ENCODE peak calls at places on chromosomes 6 and 20, in seven cellular contexts. C is fibroblast of villous mesenchyme, T is HL-60, X is AG04450, I is fibroblast of mammary gland, D is fibroblast of the aortic adventitia, R is choroid plexus epithelial cell. W is an unnamed sample.

GRCh38 chr6:132797975-132798819 is at the start of gene SLC18B1:
- DNase-seq in C (no peak), T (no peak), X (no peak), I (no peak), D (peak), R (peak), W (peak)

GRCh38 chr20:13008761-13009681 is at the start of gene SPTLC3:
- DNase-seq in C (peak), T (no peak), X (no peak), I (peak), D (peak), R (peak), W (peak)

GRCh38 chr6:80269331-80269730 is 162.9 kb downstream of the BCKDHB start:
- DNase-seq in C (no peak), T (no peak), X (no peak), I (no peak), D (no peak), R (no peak), W (no peak)

GRCh38 chr6:35633579-35634089 is 55.1 kb downstream of the FKBP5 start:
- DNase-seq in C (no peak), T (no peak), X (no peak), I (no peak), D (no peak), R (no peak), W (no peak)

GRCh38 chr20:54069501-54069971 is 858 bp downstream of the BCAS1 start:
- DNase-seq in C (no peak), T (no peak), X (no peak), I (no peak), D (no peak), R (no peak), W (no peak)

GRCh38 chr20:21232546-21233280 is 70.4 kb upstream of the XRN2 start:
- DNase-seq in C (no peak), T (no peak), X (no peak), I (no peak), D (no peak), R (no peak), W (no peak)

GRCh38 chr6:12083763-12084162 is 71.7 kb downstream of the HIVEP1 start:
- DNase-seq in C (no peak), T (no peak), X (no peak), I (no peak), D (no peak), R (peak), W (no peak)

GRCh38 chr6:158708239-158708638 is 58.4 kb downstream of the SYTL3 start:
- DNase-seq in C (peak), T (no peak), X (no peak), I (peak), D (peak), R (peak), W (peak)

GRCh38 chr20:63696628-63697356 is at the start of gene TNFRSF6B:
- DNase-seq in C (no peak), T (no peak), X (no peak), I (no peak), D (no peak), R (no peak), W (no peak)
- TF ChIP-seq CTCF in C (no peak), T (no peak), X (no peak), I (no peak), D (no peak), R (no peak), W (no peak)

GRCh38 chr6:107116923-107117417 is 1.7 kb upstream of the BEND3 start:
- DNase-seq in C (no peak), T (no peak), X (no peak), I (no peak), D (no peak), R (no peak), W (no peak)
- H3K4me3 ChIP-seq in C (no peak), T (no peak), X (no peak), I (no peak), D (no peak), R (no peak), W (no peak)

GRCh38 chr20:36493013-36493800 is 48.1 kb upstream of the MYL9 start:
- DNase-seq in C (no peak), T (no peak), X (no peak), I (no peak), D (no peak), R (no peak), W (no peak)
- TF ChIP-seq CTCF in C (peak), T (no peak), X (peak), I (peak), D (peak), R (peak), W (peak)

GRCh38 chr20:33311011-33311410 is 28.0 kb downstream of the BPIFB1 start:
- DNase-seq in C (no peak), T (no peak), X (no peak), I (no peak), D (no peak), R (no peak), W (no peak)
- H3K4me3 ChIP-seq in C (no peak), T (no peak), X (no peak), I (no peak), D (no peak), R (no peak), W (no peak)

GRCh38 chr20:18717062-18717461 is 96.5 kb upstream of the SCP2D1 start:
- DNase-seq in C (no peak), T (no peak), X (no peak), I (peak), D (no peak), R (no peak), W (no peak)

GRCh38 chr20:18718129-18718528 is 95.5 kb upstream of the SCP2D1 start:
- DNase-seq in C (no peak), T (no peak), X (no peak), I (no peak), D (no peak), R (no peak), W (no peak)

GRCh38 chr20:18712116-18712515 is 101.5 kb upstream of the SCP2D1 start:
- DNase-seq in C (no peak), T (no peak), X (no peak), I (peak), D (no peak), R (peak), W (no peak)

GRCh38 chr20:18715564-18715963 is 98.0 kb upstream of the SCP2D1 start:
- DNase-seq in C (no peak), T (no peak), X (no peak), I (no peak), D (no peak), R (no peak), W (no peak)

GRCh38 chr20:18712877-18713276 is 100.7 kb upstream of the SCP2D1 start:
- DNase-seq in C (no peak), T (no peak), X (no peak), I (no peak), D (no peak), R (no peak), W (no peak)
- TF ChIP-seq CTCF in C (peak), T (no peak), X (no peak), I (no peak), D (no peak), R (peak), W (no peak)

GRCh38 chr20:32536861-32537656 is 48.1 kb downstream of the NOL4L start:
- DNase-seq in C (no peak), T (no peak), X (no peak), I (no peak), D (no peak), R (no peak), W (no peak)

GRCh38 chr20:32535953-32536823 is 48.9 kb downstream of the NOL4L start:
- DNase-seq in C (no peak), T (peak), X (no peak), I (no peak), D (no peak), R (no peak), W (no peak)

GRCh38 chr20:32538526-32538918 is 46.6 kb downstream of the NOL4L start:
- DNase-seq in C (no peak), T (no peak), X (no peak), I (no peak), D (peak), R (peak), W (peak)

GRCh38 chr20:32539063-32539816 is 45.9 kb downstream of the NOL4L start:
- DNase-seq in C (no peak), T (no peak), X (no peak), I (no peak), D (peak), R (no peak), W (no peak)

DNA sequence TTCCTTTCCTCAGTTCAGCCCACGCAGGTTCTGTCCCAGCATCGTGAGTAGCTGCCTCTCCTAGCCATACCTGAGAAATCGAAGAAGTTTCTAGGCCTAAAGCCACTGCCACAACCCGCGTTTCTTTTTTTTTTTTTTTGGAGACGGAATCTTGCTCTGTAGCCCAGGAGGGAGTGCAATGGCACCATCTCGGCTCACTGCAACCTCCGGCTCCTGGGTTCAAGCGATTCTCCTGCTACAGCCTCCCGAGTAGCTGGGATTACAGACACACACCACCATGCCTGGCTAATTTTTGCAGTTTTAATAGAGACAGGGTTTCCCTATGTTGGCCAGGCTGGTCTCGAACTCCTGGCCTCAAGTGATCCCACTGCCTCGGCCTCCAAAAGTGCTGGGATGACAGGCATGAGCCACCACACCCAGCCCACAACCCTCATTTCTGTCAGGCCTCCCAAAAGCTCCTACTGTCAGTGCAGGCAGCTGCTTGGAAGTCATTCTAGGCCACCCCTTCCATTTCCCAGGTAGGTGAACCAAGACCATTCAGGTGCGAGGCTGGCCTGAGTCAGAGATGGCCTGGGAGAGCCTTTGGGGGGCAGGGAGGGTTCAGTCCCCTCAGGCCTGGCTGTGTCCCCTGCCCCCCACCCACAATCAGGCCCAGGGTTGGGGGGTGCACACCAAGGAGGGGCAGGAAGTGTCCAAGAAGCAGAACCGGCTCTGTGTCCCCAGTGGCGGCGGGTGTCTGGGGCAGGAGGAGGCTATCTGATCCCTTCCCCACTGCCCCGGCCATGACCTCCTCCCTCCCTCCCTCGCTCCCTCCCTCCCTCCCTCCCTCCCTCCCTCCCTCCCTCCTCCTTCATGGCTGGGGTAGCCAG is 47.2 kb downstream of the NOL4L start:
- DNase-seq in C (no peak), T (no peak), X (no peak), I (no peak), D (no peak), R (no peak), W (no peak)
- H3K4me3 ChIP-seq in C (no peak), T (no peak), X (no peak), I (no peak), D (no peak), R (no peak), W (no peak)

DNA sequence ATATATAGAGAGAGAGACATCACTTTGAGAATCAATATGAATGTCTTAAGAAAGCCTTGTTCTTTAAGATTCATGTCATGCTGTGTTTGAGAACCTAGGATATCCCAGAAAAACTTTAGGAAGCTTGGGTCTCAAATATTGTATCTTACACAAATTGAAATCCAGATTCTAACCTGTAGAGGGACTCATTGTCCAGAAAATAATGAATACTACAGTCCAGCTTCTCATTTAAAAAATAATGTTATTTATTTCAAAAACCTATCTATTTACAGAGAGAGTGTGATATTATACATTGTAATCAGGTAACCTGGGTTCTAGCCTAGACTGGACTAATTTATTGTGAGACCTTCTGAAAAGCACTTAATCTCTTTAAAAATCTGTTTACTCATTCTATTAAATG is 4.2 kb downstream of the RFX6 start:
- DNase-seq in C (peak), T (no peak), X (no peak), I (peak), D (peak), R (peak), W (no peak)
- TF ChIP-seq CTCF in C (peak), T (no peak), X (peak), I (peak), D (no peak), R (peak), W (no peak)

DNA sequence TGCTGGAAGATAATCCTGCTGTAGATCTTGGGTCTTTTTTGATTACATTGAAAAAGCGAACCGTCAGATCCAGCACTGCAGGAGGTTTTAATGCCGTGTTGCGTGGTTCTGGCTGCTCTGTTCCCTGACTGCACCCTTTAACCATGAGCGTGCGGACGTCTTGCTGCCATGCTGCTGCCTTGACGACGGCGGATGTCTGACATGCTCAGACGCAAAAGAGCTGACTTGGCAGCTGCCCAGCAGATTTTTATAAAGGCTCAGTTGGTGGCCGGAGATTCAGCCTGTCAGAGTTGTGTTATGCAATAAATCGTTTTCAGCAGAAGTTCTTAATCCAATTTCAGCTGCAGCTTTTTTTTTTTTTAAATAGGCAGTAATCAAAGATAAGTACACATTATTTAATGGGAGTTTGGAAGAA is 119.4 kb downstream of the JARID2 start:
- DNase-seq in C (peak), T (peak), X (no peak), I (peak), D (peak), R (peak), W (peak)
- H3K4me3 ChIP-seq in C (no peak), T (no peak), X (no peak), I (no peak), D (no peak), R (peak), W (no peak)

DNA sequence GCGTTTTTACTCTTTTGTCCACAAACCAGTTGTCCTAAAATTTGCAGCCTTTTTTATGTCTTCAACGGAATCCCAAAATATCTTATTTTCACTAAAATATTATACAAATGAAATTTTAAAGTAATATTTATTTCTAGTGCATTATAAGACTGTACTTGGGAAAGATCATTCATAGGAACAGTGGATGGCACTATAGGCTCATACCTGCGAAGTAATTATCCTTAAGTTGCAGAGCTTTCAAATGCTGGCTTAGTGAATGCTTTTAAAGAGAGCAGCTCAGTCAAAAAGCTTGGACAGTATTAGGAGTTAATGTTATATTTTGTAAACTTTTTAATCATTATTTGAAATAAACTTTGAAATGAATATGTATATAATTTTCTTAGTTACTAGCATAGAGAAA is 254.9 kb downstream of the CDKAL1 start:
- DNase-seq in C (peak), T (no peak), X (peak), I (peak), D (peak), R (peak), W (peak)
- TF ChIP-seq CTCF in C (peak), T (no peak), X (peak), I (peak), D (peak), R (peak), W (no peak)

GRCh38 chr6:102798631-102799030 is 1405.1 kb downstream of the GRIK2 start:
- DNase-seq in C (no peak), T (no peak), X (no peak), I (no peak), D (no peak), R (peak), W (no peak)

GRCh38 chr6:102793752-102794151 is 1400.2 kb downstream of the GRIK2 start:
- DNase-seq in C (no peak), T (no peak), X (no peak), I (no peak), D (no peak), R (no peak), W (no peak)

DNA sequence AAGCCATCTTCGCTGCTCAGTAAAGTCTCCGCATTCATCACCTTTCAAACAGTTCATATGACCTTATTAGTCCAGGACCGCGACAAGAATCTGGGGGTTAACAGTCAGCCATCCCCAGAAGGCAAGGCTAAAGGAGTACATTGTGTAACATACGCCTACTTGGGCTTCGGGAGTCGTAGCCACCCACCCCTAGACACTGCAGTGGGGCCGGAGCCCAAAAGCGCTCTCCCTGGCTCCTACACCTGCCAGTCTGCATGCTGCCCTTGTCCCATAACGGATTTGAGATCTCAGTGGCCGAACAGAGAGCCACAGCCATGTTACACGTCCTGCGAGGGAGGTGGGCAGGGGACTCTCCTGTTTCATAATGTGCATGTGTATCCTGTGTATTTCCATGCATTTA is 1405.5 kb downstream of the GRIK2 start:
- DNase-seq in C (no peak), T (no peak), X (no peak), I (no peak), D (no peak), R (no peak), W (no peak)
- H3K4me3 ChIP-seq in C (no peak), T (no peak), X (no peak), I (no peak), D (no peak), R (no peak), W (no peak)